ENCODE peak calls at places on chromosome 15, in eight cellular contexts. A is AG04449; D is H9; U is T-helper 17 cell; O is ureter; H is NCI-H1105; G is psoas muscle; P is activated naive CD8-positive, alpha-beta T cell treated with anti-CD3 and anti-CD28 coated beads, Interleukin-2, amount 50 U/mL, for 16 hours. E is an unnamed sample.

GRCh38 chr15:92290359-92290992 is 103.2 kb upstream of the ST8SIA2 start:
- DNase-seq in A (no peak), D (no peak), U (no peak), O (no peak), H (no peak), G (no peak), P (no peak), E (no peak)

GRCh38 chr15:31265871-31266711 is 60.5 kb upstream of the KLF13 start:
- DNase-seq in A (no peak), D (peak), U (peak), O (peak), H (no peak), G (no peak), P (peak), E (peak)

GRCh38 chr15:71512281-71513016 is 297.9 kb upstream of the NR2E3 start:
- DNase-seq in A (no peak), D (no peak), U (no peak), O (no peak), H (no peak), G (no peak), P (no peak), E (no peak)

GRCh38 chr15:93066834-93067648 is 22.0 kb downstream of the RGMA start:
- DNase-seq in A (no peak), D (no peak), U (no peak), O (no peak), H (no peak), G (no peak), P (no peak), E (no peak)

GRCh38 chr15:68335251-68335650 is 57.7 kb downstream of the FEM1B start:
- DNase-seq in A (no peak), D (no peak), U (no peak), O (no peak), H (peak), G (peak), P (no peak), E (no peak)

GRCh38 chr15:91867581-91868026 is 14.1 kb downstream of the SLCO3A1 start:
- DNase-seq in A (no peak), D (peak), U (no peak), O (peak), H (no peak), G (peak), P (no peak), E (no peak)

GRCh38 chr15:70348581-70349344 is 251.0 kb upstream of the TLE3 start:
- DNase-seq in A (no peak), D (no peak), U (no peak), O (no peak), H (no peak), G (peak), P (no peak), E (no peak)

GRCh38 chr15:90701880-90702630 is 15.1 kb upstream of the BLM start:
- DNase-seq in A (no peak), D (no peak), U (no peak), O (no peak), H (no peak), G (no peak), P (no peak), E (peak)

GRCh38 chr15:83846847-83847246 is 192.9 kb downstream of the ADAMTSL3 start:
- DNase-seq in A (no peak), D (no peak), U (no peak), O (no peak), H (no peak), G (no peak), P (no peak), E (no peak)

GRCh38 chr15:58876306-58876705 is 57.2 kb downstream of the SLTM start:
- DNase-seq in A (no peak), D (no peak), U (no peak), O (no peak), H (no peak), G (no peak), P (no peak), E (no peak)

GRCh38 chr15:57743424-57743823 is 36.9 kb downstream of the POLR2M start:
- DNase-seq in A (no peak), D (peak), U (no peak), O (no peak), H (no peak), G (no peak), P (no peak), E (no peak)

GRCh38 chr15:75213768-75214221 is 12.1 kb downstream of the C15orf39 start:
- DNase-seq in A (no peak), D (no peak), U (no peak), O (no peak), H (no peak), G (no peak), P (no peak), E (no peak)

GRCh38 chr15:98883504-98883903 is 124.1 kb downstream of the PGPEP1L start:
- DNase-seq in A (no peak), D (no peak), U (no peak), O (no peak), H (no peak), G (no peak), P (no peak), E (no peak)

GRCh38 chr15:40470423-40471104 is at the start of gene CHST14:
- DNase-seq in A (no peak), D (peak), U (peak), O (no peak), H (peak), G (peak), P (peak), E (peak)

GRCh38 chr15:80999623-81000036 is 1.1 kb upstream of the TLNRD1 start:
- DNase-seq in A (no peak), D (no peak), U (peak), O (peak), H (no peak), G (no peak), P (no peak), E (peak)

GRCh38 chr15:66390670-66391069 is 4.0 kb downstream of the MAP2K1 start:
- DNase-seq in A (no peak), D (no peak), U (no peak), O (no peak), H (no peak), G (no peak), P (no peak), E (peak)

GRCh38 chr15:101615414-101615985 is 36.7 kb downstream of the TM2D3 start:
- DNase-seq in A (no peak), D (no peak), U (no peak), O (no peak), H (no peak), G (peak), P (no peak), E (no peak)

GRCh38 chr15:33994005-33994615 is 25.8 kb downstream of the CHRM5 start:
- DNase-seq in A (no peak), D (peak), U (no peak), O (no peak), H (no peak), G (no peak), P (no peak), E (peak)

GRCh38 chr15:97235285-97235985 is 725.1 kb upstream of the ARRDC4 start:
- DNase-seq in A (no peak), D (peak), U (no peak), O (peak), H (peak), G (no peak), P (no peak), E (peak)

GRCh38 chr15:73766598-73766997 is 13.4 kb upstream of the INSYN1 start:
- DNase-seq in A (no peak), D (no peak), U (no peak), O (no peak), H (no peak), G (no peak), P (no peak), E (no peak)

GRCh38 chr15:43277231-43277823 is 10.6 kb upstream of the TGM5 start:
- DNase-seq in A (no peak), D (no peak), U (no peak), O (no peak), H (no peak), G (no peak), P (no peak), E (no peak)

GRCh38 chr15:54374184-54374947 is 396.1 kb downstream of the UNC13C start:
- DNase-seq in A (no peak), D (peak), U (no peak), O (no peak), H (no peak), G (no peak), P (no peak), E (no peak)

GRCh38 chr15:80099246-80099645 is 39.8 kb downstream of the ZFAND6 start:
- DNase-seq in A (no peak), D (no peak), U (no peak), O (no peak), H (no peak), G (no peak), P (no peak), E (no peak)

GRCh38 chr15:81270781-81271491 is 53.0 kb downstream of the STARD5 start:
- DNase-seq in A (no peak), D (no peak), U (no peak), O (no peak), H (no peak), G (no peak), P (no peak), E (peak)

GRCh38 chr15:52224211-52224610 is 33.0 kb upstream of the GNB5 start:
- DNase-seq in A (no peak), D (no peak), U (no peak), O (no peak), H (no peak), G (no peak), P (no peak), E (peak)

GRCh38 chr15:88014492-88014891 is 242.0 kb downstream of the NTRK3 start:
- DNase-seq in A (no peak), D (no peak), U (no peak), O (no peak), H (no peak), G (no peak), P (no peak), E (no peak)

GRCh38 chr15:73127302-73127936 is 75.2 kb downstream of the NEO1 start:
- DNase-seq in A (no peak), D (peak), U (no peak), O (no peak), H (peak), G (no peak), P (no peak), E (peak)